ENCODE peak calls at places on chromosomes 2 and 18, in eight cellular contexts. A, T, X, I, N, B, Z and K are unnamed samples.

GRCh38 chr2:74391209-74391579 is 11.1 kb upstream of the DCTN1 start:
- DNase-seq in A (no peak), I (no peak), B (no peak), N (no peak), T (no peak), X (no peak), Z (peak; percentile 20), K (no peak)

GRCh38 chr2:226410212-226410611 is 389.4 kb downstream of the IRS1 start:
- DNase-seq in N (no peak), T (no peak), Z (no peak), B (no peak), I (no peak), X (no peak), A (no peak), K (no peak)

GRCh38 chr18:35804377-35804776 is 168.1 kb upstream of the RMP24 start:
- DNase-seq in X (no peak), A (no peak), Z (no peak), T (no peak), N (no peak), I (no peak), B (no peak), K (no peak)

GRCh38 chr2:26780203-26780760 is 5.6 kb upstream of the CENPA start:
- DNase-seq in Z (no peak), I (no peak), A (no peak), T (no peak), B (no peak), N (no peak), X (no peak), K (no peak)

GRCh38 chr18:62848946-62849345 is 133.6 kb downstream of the PHLPP1 start:
- DNase-seq in X (no peak), Z (no peak), A (no peak), I (no peak), N (no peak), T (no peak), B (no peak), K (no peak)

GRCh38 chr2:96821113-96821512 is 5.0 kb downstream of the CNNM3 start:
- DNase-seq in I (no peak), T (no peak), A (no peak), Z (no peak), N (no peak), B (no peak), X (no peak), K (no peak)

GRCh38 chr2:227388537-227389011 is 825 bp upstream of the SCYGR1 start:
- DNase-seq in X (no peak), Z (no peak), I (no peak), A (no peak), N (peak; percentile 99), T (no peak), B (no peak), K (no peak)

GRCh38 chr18:31500161-31500688 is 2.2 kb downstream of the DSG2 start:
- DNase-seq in N (no peak), X (peak; percentile 55), T (no peak), B (no peak), A (no peak), I (no peak), Z (no peak), K (no peak)

GRCh38 chr2:141331127-141331526 is 799.7 kb downstream of the LRP1B start:
- DNase-seq in Z (no peak), B (no peak), A (no peak), T (no peak), N (peak; percentile 84), X (no peak), I (no peak), K (no peak)

GRCh38 chr2:165382362-165382761 is 87.1 kb upstream of the CSRNP3 start:
- DNase-seq in B (no peak), A (no peak), T (no peak), I (no peak), N (peak; percentile 27), X (no peak), Z (no peak), K (no peak)

GRCh38 chr2:232286011-232286868 is 92.3 kb upstream of the ALPP start:
- DNase-seq in X (no peak), T (no peak), N (no peak), Z (no peak), I (no peak), B (no peak), A (no peak), K (no peak)

GRCh38 chr2:85717308-85718005 is 23.3 kb downstream of the GNLY start:
- DNase-seq in I (no peak), N (peak; percentile 53), Z (no peak), X (no peak), B (no peak), T (no peak), A (no peak), K (no peak)

GRCh38 chr2:184425083-184425482 is 173.2 kb upstream of the ZNF804A start:
- DNase-seq in T (no peak), X (no peak), N (peak; percentile 0), I (no peak), Z (no peak), A (no peak), B (no peak), K (no peak)

GRCh38 chr2:59824314-59824713 is 729.1 kb downstream of the BCL11A start:
- DNase-seq in A (no peak), B (no peak), Z (no peak), N (no peak), I (no peak), X (no peak), T (no peak), K (no peak)

GRCh38 chr2:98875081-98875728 is 60.8 kb downstream of the CRACDL start:
- DNase-seq in A (no peak), I (no peak), Z (no peak), T (no peak), B (no peak), X (no peak), N (no peak), K (no peak)

GRCh38 chr2:207219716-207220414 is 54.1 kb upstream of the KLF7 start:
- DNase-seq in Z (peak; percentile 73), X (no peak), T (no peak), N (peak; percentile 73), I (no peak), B (no peak), A (no peak), K (no peak)

GRCh38 chr2:137644689-137645088 is 319.6 kb upstream of the HNMT start:
- DNase-seq in N (no peak), I (peak; percentile 49), T (no peak), Z (no peak), B (no peak), A (no peak), X (no peak), K (no peak)

GRCh38 chr18:75456277-75456676 is 28.8 kb upstream of the SMIM21 start:
- DNase-seq in Z (no peak), B (peak; percentile 10), I (no peak), X (no peak), T (no peak), N (no peak), A (peak; percentile 14), K (no peak)

GRCh38 chr2:164620873-164621760 is at the start of gene GRB14:
- DNase-seq in T (no peak), I (no peak), B (no peak), Z (peak; percentile 33), X (peak; percentile 46), A (peak; percentile 56), N (peak; percentile 25), K (no peak)

GRCh38 chr2:172870396-172870795 is 134.8 kb downstream of the RAPGEF4 start:
- DNase-seq in Z (no peak), I (no peak), N (no peak), X (no peak), A (no peak), T (no peak), B (no peak), K (no peak)

GRCh38 chr2:153479527-153479926 is 965 bp upstream of the RPRM start:
- DNase-seq in I (no peak), T (no peak), X (no peak), B (no peak), N (no peak), A (no peak), Z (no peak), K (no peak)

GRCh38 chr2:205477016-205477705 is 205.1 kb upstream of the NRP2 start:
- DNase-seq in X (no peak), A (no peak), T (no peak), I (no peak), Z (no peak), B (no peak), N (no peak), K (no peak)

GRCh38 chr2:230849633-230850357 is 14.9 kb upstream of the ITM2C start:
- DNase-seq in Z (peak; percentile 32), A (no peak), N (peak; percentile 30), B (peak; percentile 34), X (peak; percentile 72), I (no peak), T (peak; percentile 63), K (no peak)

GRCh38 chr2:50558182-50558581 is 473.8 kb downstream of the NRXN1 start:
- DNase-seq in X (no peak), T (no peak), A (no peak), N (no peak), I (no peak), Z (no peak), B (no peak), K (no peak)

GRCh38 chr2:241272298-241272721 is 43.2 kb downstream of the HDLBP start:
- DNase-seq in X (peak; percentile 40), T (peak; percentile 9), N (peak; percentile 28), B (no peak), I (no peak), A (no peak), Z (peak; percentile 30), K (no peak)

GRCh38 chr18:12088731-12089375 is 4.8 kb upstream of the ANKRD62 start:
- DNase-seq in Z (no peak), N (no peak), T (no peak), I (no peak), A (no peak), B (no peak), X (no peak), K (no peak)

GRCh38 chr2:206423147-206423546 is 20.2 kb upstream of the ADAM23 start:
- DNase-seq in B (no peak), N (peak; percentile 49), T (no peak), I (no peak), X (no peak), A (no peak), Z (peak; percentile 70), K (no peak)

GRCh38 chr18:59707306-59707705 is 10.1 kb upstream of the CCBE1 start:
- DNase-seq in A (no peak), Z (no peak), I (no peak), T (no peak), X (no peak), N (no peak), B (no peak), K (no peak)

GRCh38 chr2:156565066-156565710 is 129.0 kb downstream of the GPD2 start:
- DNase-seq in X (no peak), B (no peak), A (no peak), Z (peak; percentile 41), I (no peak), T (no peak), N (peak; percentile 69), K (no peak)

GRCh38 chr2:29629495-29629894 is 291.9 kb downstream of the ALK start:
- DNase-seq in A (no peak), N (no peak), I (no peak), T (no peak), B (no peak), Z (no peak), X (no peak), K (no peak)

GRCh38 chr18:13457327-13457726 is 238.8 kb downstream of the LDLRAD4 start:
- DNase-seq in N (no peak), Z (no peak), I (no peak), X (no peak), A (no peak), B (no peak), T (no peak), K (no peak)